ENCODE peak calls at places on chromosomes 1 and 21, in six cellular contexts. F, K, U, T, Q and Z are unnamed samples.

GRCh38 chr1:206769331-206769731 is 1.2 kb upstream of the IL19 start:
- DNase-seq in F (no peak), Q (no peak), K (no peak), T (no peak), U (no peak), Z (no peak)

GRCh38 chr21:34530264-34530663 is 18.3 kb upstream of the KCNE1 start:
- DNase-seq in F (no peak), Q (peak), U (no peak), K (no peak), T (no peak), Z (no peak)

GRCh38 chr1:119653839-119654170 is 5.7 kb upstream of the ZNF697 start:
- DNase-seq in K (no peak), F (no peak), U (no peak), Q (peak), T (no peak), Z (no peak)

GRCh38 chr1:8460132-8460544 is 142.2 kb downstream of the SLC45A1 start:
- DNase-seq in U (no peak), K (peak), F (peak), T (no peak), Q (no peak), Z (peak)

GRCh38 chr1:20123696-20124450 is 4.5 kb upstream of the PLA2G2D start:
- DNase-seq in F (no peak), Q (no peak), K (no peak), U (no peak), T (no peak), Z (no peak)

GRCh38 chr1:116663821-116664220 is 3.7 kb downstream of the IGSF3 start:
- DNase-seq in T (no peak), Q (no peak), U (no peak), K (no peak), F (no peak), Z (no peak)

GRCh38 chr1:156471496-156472490 is 28.8 kb downstream of the MEF2D start:
- DNase-seq in F (no peak), K (no peak), Q (no peak), T (no peak), U (peak), Z (no peak)

GRCh38 chr21:39385299-39386145 is 36.6 kb upstream of the HMGN1 start:
- DNase-seq in Q (no peak), K (no peak), F (peak), T (peak), U (peak), Z (no peak)

GRCh38 chr1:14765773-14766172 is 167.3 kb downstream of the KAZN start:
- DNase-seq in F (no peak), Q (no peak), T (no peak), K (no peak), U (no peak), Z (no peak)

GRCh38 chr1:10107985-10108663 is 75.4 kb downstream of the UBE4B start:
- DNase-seq in U (no peak), F (peak), T (no peak), K (no peak), Q (peak), Z (no peak)

GRCh38 chr1:96979287-96979686 is 257.7 kb downstream of the PTBP2 start:
- DNase-seq in K (no peak), Q (no peak), U (no peak), F (no peak), T (no peak), Z (no peak)

GRCh38 chr1:119097380-119097779 is 43.1 kb downstream of the WARS2 start:
- DNase-seq in K (no peak), Q (no peak), T (no peak), F (no peak), U (no peak), Z (no peak)

GRCh38 chr1:175201061-175201508 is 8.5 kb upstream of the KIAA0040 start:
- DNase-seq in F (no peak), K (no peak), U (no peak), T (no peak), Q (peak), Z (no peak)

GRCh38 chr1:12515234-12515633 is 102.8 kb downstream of the DHRS3 start:
- DNase-seq in K (no peak), U (no peak), F (no peak), Q (no peak), T (no peak), Z (no peak)